ENCODE peak calls at places on chromosomes 1 and 21, in six cellular contexts. E is tibial nerve, U is uterus, B is IMR-90, O is stomach, C is adrenal gland. G is an unnamed sample.

GRCh38 chr1:156594124-156594678 is 2.6 kb downstream of the NAXE start:
- DNase-seq in C (no peak), O (no peak), U (no peak), B (no peak), E (no peak), G (no peak)

GRCh38 chr1:3697810-3698209 is 45.5 kb downstream of the TP73 start:
- DNase-seq in U (no peak), B (no peak), O (no peak), E (no peak), C (no peak), G (peak; percentile 25)

GRCh38 chr21:45854702-45855247 is 126.8 kb upstream of the COL6A1 start:
- DNase-seq in E (no peak), U (no peak), B (peak; percentile 17), C (no peak), O (peak; percentile 10), G (no peak)

GRCh38 chr21:41798326-41798725 is 31.5 kb upstream of the RIPK4 start:
- DNase-seq in O (no peak), B (no peak), C (no peak), U (no peak), E (no peak), G (no peak)

GRCh38 chr1:11960710-11961109 is 19.5 kb upstream of the MFN2 start:
- DNase-seq in B (no peak), O (no peak), C (peak; percentile 41), U (no peak), E (no peak), G (no peak)

GRCh38 chr1:214764502-214764901 is 161.5 kb downstream of the CENPF start:
- DNase-seq in C (no peak), B (no peak), O (no peak), E (no peak), U (no peak), G (no peak)

GRCh38 chr21:44394733-44395132 is 41.3 kb downstream of the TRPM2 start:
- DNase-seq in U (no peak), B (no peak), O (no peak), C (no peak), E (no peak), G (no peak)

GRCh38 chr1:91724231-91724630 is 161.7 kb downstream of the TGFBR3 start:
- DNase-seq in B (no peak), U (no peak), E (no peak), C (no peak), O (no peak), G (no peak)

GRCh38 chr1:116472431-116472961 is 98.3 kb downstream of the CD58 start:
- DNase-seq in C (no peak), E (no peak), U (no peak), O (no peak), B (peak; percentile 24), G (no peak)

GRCh38 chr1:22572778-22573177 is 9.5 kb downstream of the EPHA8 start:
- DNase-seq in O (no peak), U (no peak), C (no peak), E (no peak), B (no peak), G (no peak)

GRCh38 chr1:240602189-240602588 is 9.8 kb downstream of the GREM2 start:
- DNase-seq in E (no peak), O (no peak), U (no peak), B (peak; percentile 35), C (no peak), G (no peak)

GRCh38 chr1:32221581-32221979 is 573 bp downstream of the TMEM234 start:
- DNase-seq in B (no peak), C (no peak), E (no peak), U (no peak), O (no peak), G (no peak)

GRCh38 chr1:224500802-224501201 is 66.2 kb upstream of the WDR26 start:
- DNase-seq in O (no peak), B (no peak), C (no peak), E (no peak), U (no peak), G (no peak)

GRCh38 chr21:33993286-33994231 is 78.0 kb upstream of the ATP5PO start:
- DNase-seq in O (no peak), B (no peak), E (no peak), U (peak; percentile 24), C (peak; percentile 17), G (no peak)

GRCh38 chr1:190177555-190177954 is 300.1 kb downstream of the BRINP3 start:
- DNase-seq in C (no peak), U (no peak), O (no peak), B (no peak), E (no peak), G (no peak)

GRCh38 chr1:115839706-115840095 is 1.2 kb downstream of the NHLH2 start:
- DNase-seq in C (no peak), B (no peak), E (no peak), U (no peak), O (no peak), G (no peak)

GRCh38 chr1:234611799-234612351 is 1.9 kb upstream of the IRF2BP2 start:
- DNase-seq in B (no peak), E (peak; percentile 50), O (peak; percentile 59), C (peak; percentile 35), U (peak; percentile 56), G (peak; percentile 71)

GRCh38 chr1:181425566-181425965 is 57.8 kb upstream of the CACNA1E start:
- DNase-seq in B (no peak), E (no peak), O (no peak), C (no peak), U (no peak), G (no peak)

GRCh38 chr1:29590583-29591555 is 354.5 kb downstream of the PTPRU start:
- DNase-seq in O (no peak), E (no peak), B (peak; percentile 21), C (no peak), U (no peak), G (no peak)

GRCh38 chr21:35994605-35995004 is 65.7 kb downstream of the SETD4 start:
- DNase-seq in E (no peak), O (no peak), C (no peak), U (no peak), B (no peak), G (no peak)

GRCh38 chr1:210654176-210654786 is 325.6 kb downstream of the HHAT start:
- DNase-seq in C (no peak), O (no peak), B (no peak), E (no peak), U (no peak), G (no peak)

GRCh38 chr21:34020005-34020847 is 53.2 kb upstream of the MRPS6 start:
- DNase-seq in U (no peak), O (no peak), E (no peak), C (peak; percentile 34), B (no peak), G (no peak)

GRCh38 chr1:167723707-167724323 is 2.0 kb downstream of the MPZL1 start:
- DNase-seq in E (no peak), C (no peak), O (no peak), U (no peak), B (no peak), G (no peak)

GRCh38 chr1:23619299-23620188 is 60.2 kb upstream of the ID3 start:
- DNase-seq in U (no peak), B (peak; percentile 13), C (no peak), E (no peak), O (peak; percentile 65), G (peak; percentile 85)

GRCh38 chr1:12415239-12415543 is 185.4 kb downstream of the VPS13D start:
- DNase-seq in O (no peak), E (no peak), U (no peak), B (peak; percentile 73), C (no peak), G (no peak)

GRCh38 chr1:236516929-236517704 is 6.7 kb upstream of the LGALS8 start:
- DNase-seq in C (no peak), B (peak; percentile 85), O (no peak), U (no peak), E (no peak), G (no peak)

GRCh38 chr1:70503358-70503757 is 92.3 kb downstream of the CTH start:
- DNase-seq in U (no peak), C (no peak), B (peak; percentile 39), E (no peak), O (no peak), G (no peak)

GRCh38 chr1:180249725-180250498 is 19.8 kb downstream of the LHX4 start:
- DNase-seq in B (peak; percentile 43), E (no peak), C (no peak), O (no peak), U (no peak), G (no peak)

GRCh38 chr21:33212159-33212851 is 17.4 kb upstream of the IFNAR2 start:
- DNase-seq in O (no peak), C (peak; percentile 56), U (no peak), E (no peak), B (peak; percentile 83), G (no peak)

GRCh38 chr21:44408226-44408625 is 47.1 kb upstream of the LRRC3 start:
- DNase-seq in C (no peak), E (no peak), B (no peak), O (no peak), U (no peak), G (no peak)

GRCh38 chr1:111476761-111477309 is 3.1 kb downstream of the C1orf162 start:
- DNase-seq in C (no peak), O (no peak), U (no peak), B (no peak), E (no peak), G (no peak)

GRCh38 chr21:28639742-28640141 is 352.9 kb downstream of the LTN1 start:
- DNase-seq in C (no peak), E (no peak), U (no peak), B (no peak), O (no peak), G (no peak)

GRCh38 chr1:204447736-204448135 is 36.1 kb upstream of the PPP1R15B start:
- DNase-seq in U (no peak), O (no peak), E (no peak), C (no peak), B (no peak), G (no peak)
- H3K4me1 ChIP-seq in U (no peaks in the 10 kb centered on the region), O (peaks cover 29% of the 10 kb centered on the region), E (peaks cover 36% of the 10 kb centered on the region), C (no peaks in the 10 kb centered on the region), B (no peaks in the 10 kb centered on the region), G (peaks cover 43% of the 10 kb centered on the region)

DNA sequence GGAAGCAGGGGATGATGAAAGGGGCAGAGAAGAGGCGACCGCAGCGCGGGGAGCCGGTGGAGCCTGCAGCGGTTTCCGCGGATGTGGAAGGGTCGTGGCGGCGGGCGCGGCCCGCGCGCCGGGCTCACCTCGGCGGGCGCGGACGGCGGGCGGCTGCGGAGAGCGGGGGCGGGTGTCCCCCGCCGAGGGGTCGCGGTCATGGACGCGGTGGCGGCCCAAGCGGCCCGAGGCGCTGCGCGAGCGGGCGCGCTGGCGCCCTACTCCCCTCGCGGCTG is 571 bp downstream of the LPGAT1 start:
- DNase-seq in O (no peak), U (no peak), C (no peak), E (no peak), B (no peak), G (no peak)
- TF ChIP-seq POLR2A in O (no peak), U (no peak), C (no peak), E (no peak), B (no peak), G (no peak)

DNA sequence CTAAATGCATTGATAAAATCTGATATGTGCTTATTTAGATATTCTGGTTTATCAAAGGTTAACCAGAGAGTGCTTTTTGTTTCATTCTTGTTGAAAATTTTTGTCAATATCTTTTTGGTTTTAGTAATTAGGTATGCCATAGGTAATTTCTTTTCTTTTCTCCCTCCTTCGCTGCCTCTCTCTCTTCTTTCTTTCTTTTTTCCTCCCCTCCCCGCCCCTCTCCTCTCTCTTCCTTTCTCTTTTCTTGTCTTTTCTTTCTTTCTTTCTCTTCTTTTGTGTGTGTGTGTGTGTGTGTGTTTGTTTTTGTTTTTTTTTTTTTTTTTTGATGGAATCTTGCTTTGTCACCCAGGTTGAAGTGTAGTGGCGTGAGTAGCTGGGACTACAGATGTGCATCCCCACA is 14.4 kb upstream of the MACF1 start:
- DNase-seq in C (no peak), B (no peak), E (no peak), U (no peak), O (no peak), G (no peak)
- H3K4me1 ChIP-seq in C (peaks cover 24% of the 10 kb centered on the region), B (peaks cover 24% of the 10 kb centered on the region), E (peaks cover 24% of the 10 kb centered on the region), U (peaks cover 3% of the 10 kb centered on the region), O (peaks cover 38% of the 10 kb centered on the region), G (peaks cover 25% of the 10 kb centered on the region)

GRCh38 chr1:27869719-27870085 is 2.6 kb upstream of the THEMIS2 start:
- DNase-seq in C (no peak), U (no peak), B (no peak), E (no peak), O (no peak), G (no peak)
- TF ChIP-seq POLR2A in C (no peak), U (no peak), B (no peak), E (no peak), O (no peak), G (no peak)